ENCODE peak calls at places on chromosomes 13 and 19, in six cellular contexts. I, U, V, Q, Y and B are unnamed samples.

GRCh38 chr19:18436651-18437478 is 1.1 kb downstream of the ISYNA1 start:
- DNase-seq in Y (peak; percentile 75), I (no peak), Q (peak; percentile 91), V (no peak), U (peak; percentile 92), B (peak; percentile 71)

GRCh38 chr19:39183100-39183499 is 13.7 kb upstream of the NCCRP1 start:
- DNase-seq in Y (no peak), V (no peak), U (no peak), I (no peak), Q (no peak), B (no peak)

GRCh38 chr19:57903298-57904174 is 12.9 kb downstream of the ZNF417 start:
- DNase-seq in I (no peak), Y (no peak), V (no peak), U (no peak), Q (peak; percentile 11), B (no peak)

GRCh38 chr19:33647146-33647545 is 25.4 kb downstream of the CHST8 start:
- DNase-seq in Q (no peak), V (no peak), I (no peak), U (no peak), Y (peak; percentile 5), B (no peak)

GRCh38 chr13:20191902-20192469 is 752 bp downstream of the GJB2 start:
- DNase-seq in V (no peak), Q (peak; percentile 37), Y (peak; percentile 53), U (peak; percentile 65), I (no peak), B (no peak)

GRCh38 chr13:98648141-98648540 is 71.2 kb upstream of the STK24 start:
- DNase-seq in Y (no peak), V (no peak), Q (no peak), I (no peak), U (no peak), B (no peak)

GRCh38 chr13:79943633-79944032 is 397.3 kb downstream of the SPRY2 start:
- DNase-seq in Q (no peak), V (no peak), U (no peak), Y (no peak), I (no peak), B (no peak)

GRCh38 chr19:28694812-28695211 is 518.1 kb downstream of the UQCRFS1 start:
- DNase-seq in Q (no peak), U (no peak), I (no peak), V (no peak), Y (no peak), B (no peak)

GRCh38 chr13:60221581-60221980 is 57.9 kb upstream of the DIAPH3 start:
- DNase-seq in Y (no peak), U (no peak), Q (no peak), V (no peak), I (no peak), B (no peak)

GRCh38 chr13:93144031-93144430 is 82.6 kb upstream of the GPC6 start:
- DNase-seq in Q (no peak), Y (no peak), I (no peak), U (no peak), V (no peak), B (no peak)

GRCh38 chr13:20993211-20993610 is 68.2 kb downstream of the LATS2 start:
- DNase-seq in I (no peak), V (no peak), U (no peak), Q (no peak), Y (no peak), B (no peak)

GRCh38 chr19:34236035-34236793 is 18.1 kb upstream of the GARRE1 start:
- DNase-seq in I (no peak), Y (no peak), V (no peak), Q (no peak), U (no peak), B (peak; percentile 54)

GRCh38 chr13:45178349-45179142 is 22.3 kb downstream of the KCTD4 start:
- DNase-seq in V (no peak), I (no peak), Q (no peak), U (no peak), Y (no peak), B (no peak)

GRCh38 chr19:45621389-45621788 is 17.8 kb downstream of the EML2 start:
- DNase-seq in I (no peak), Q (no peak), Y (no peak), V (no peak), U (no peak), B (no peak)

GRCh38 chr19:7868671-7869452 is 5.3 kb downstream of the PRR36 start:
- DNase-seq in Y (peak; percentile 84), Q (peak; percentile 96), I (peak; percentile 79), V (no peak), U (peak; percentile 97), B (peak; percentile 44)

GRCh38 chr19:10828981-10829821 is 6.8 kb downstream of the TMED1 start:
- DNase-seq in V (no peak), I (no peak), Y (no peak), Q (peak; percentile 14), U (no peak), B (no peak)

GRCh38 chr13:98129059-98129741 is 13.7 kb upstream of the FARP1 start:
- DNase-seq in U (no peak), I (no peak), V (no peak), Q (no peak), Y (no peak), B (no peak)

GRCh38 chr13:40452741-40453665 is 213.4 kb downstream of the FOXO1 start:
- DNase-seq in V (no peak), I (no peak), Q (no peak), U (no peak), Y (no peak), B (peak; percentile 50)

GRCh38 chr13:59745395-59745788 is 418.3 kb downstream of the DIAPH3 start:
- DNase-seq in Q (no peak), U (no peak), V (no peak), I (no peak), Y (no peak), B (no peak)

GRCh38 chr19:56271096-56271495 is 1.5 kb upstream of the EDDM13 start:
- DNase-seq in I (no peak), Q (no peak), U (no peak), V (no peak), Y (no peak), B (no peak)

GRCh38 chr19:45778010-45778671 is 4.1 kb downstream of the DMPK start:
- DNase-seq in U (no peak), Y (no peak), Q (no peak), V (no peak), I (no peak), B (no peak)

GRCh38 chr19:44050740-44051653 is 839 bp upstream of the ZNF223 start:
- DNase-seq in I (peak; percentile 54), U (no peak), Q (no peak), V (no peak), Y (peak; percentile 28), B (no peak)

GRCh38 chr13:27036236-27036981 is 135.2 kb downstream of the USP12 start:
- DNase-seq in Q (no peak), Y (no peak), V (no peak), U (no peak), I (no peak), B (no peak)

GRCh38 chr19:8126008-8126407 is 23.4 kb downstream of the FBN3 start:
- DNase-seq in I (no peak), Y (no peak), Q (no peak), V (no peak), U (no peak), B (no peak)

GRCh38 chr19:31066385-31066784 is 282.9 kb downstream of the TSHZ3 start:
- DNase-seq in I (no peak), U (no peak), Q (no peak), V (no peak), Y (no peak), B (no peak)

GRCh38 chr19:1206733-1207301 is 1.2 kb downstream of the STK11 start:
- DNase-seq in Q (peak; percentile 41), V (no peak), Y (no peak), U (no peak), I (no peak), B (no peak)

GRCh38 chr19:55041627-55042343 is 3.7 kb upstream of the GP6 start:
- DNase-seq in I (no peak), Y (no peak), V (no peak), U (no peak), Q (no peak), B (no peak)
- TF ChIP-seq POLR2A in I (no peak), Y (no peak), V (no peak), U (no peak), Q (no peak), B (no peak)

GRCh38 chr13:107351305-107351704 is 783.4 kb upstream of the ARGLU1 start:
- DNase-seq in V (no peak), Q (no peak), Y (no peak), I (no peak), U (no peak), B (no peak)
- TF ChIP-seq POLR2AphosphoS5 in V (no peak), Q (no peak), Y (no peak), I (no peak), U (no peak), B (no peak)

DNA sequence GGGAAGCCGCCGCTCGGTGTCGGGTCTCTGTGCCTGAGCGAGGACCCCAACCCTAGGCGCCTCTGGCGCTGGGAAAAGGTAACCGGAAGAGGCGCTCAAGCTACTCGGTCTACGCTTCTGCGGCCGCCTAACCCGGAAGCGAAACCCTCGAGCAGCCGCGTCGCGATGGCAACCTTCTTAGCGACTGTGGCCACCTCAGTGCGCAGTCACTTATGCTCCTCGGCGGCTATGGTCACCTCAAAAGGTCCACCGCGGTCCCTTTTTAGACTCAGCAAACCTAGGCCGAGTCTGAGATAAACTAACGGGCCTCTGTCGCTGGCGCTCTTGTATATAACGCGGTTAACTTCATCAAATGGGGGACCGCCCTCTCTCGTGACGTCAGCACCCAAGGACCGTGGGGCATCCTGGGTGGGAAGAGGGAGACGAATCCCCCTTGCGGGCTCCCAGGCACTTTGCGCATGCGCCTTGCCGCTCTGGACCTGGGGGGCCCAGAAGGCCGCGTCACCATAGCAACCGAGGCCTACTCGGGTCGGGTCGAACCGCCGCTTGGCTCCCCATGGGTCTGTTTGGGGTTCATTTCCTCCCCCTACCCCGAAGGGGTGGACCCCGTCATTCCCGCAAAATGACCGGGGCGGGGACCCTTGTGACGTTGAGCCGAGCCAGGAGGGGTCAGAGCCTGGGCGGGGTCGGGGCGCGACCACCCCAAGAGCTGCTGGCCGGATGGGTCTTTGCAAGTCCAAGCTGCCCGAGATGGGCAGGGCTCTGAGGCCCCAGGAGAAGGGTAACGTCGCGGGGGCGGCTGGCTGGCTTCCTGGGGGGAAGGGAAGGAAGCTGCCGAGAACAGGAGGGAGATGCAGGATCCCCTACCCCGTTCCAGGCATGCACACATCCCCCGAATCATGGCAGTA is at the start of gene GTF2F1:
- DNase-seq in Q (peak; percentile 95), I (peak; percentile 87), Y (peak; percentile 92), V (no peak), U (peak; percentile 98), B (peak; percentile 83)
- TF ChIP-seq POLR2A in Q (peak; percentile 63), I (peak; percentile 21), Y (no peak), V (no peak), U (peak; percentile 58), B (peak; percentile 8)

DNA sequence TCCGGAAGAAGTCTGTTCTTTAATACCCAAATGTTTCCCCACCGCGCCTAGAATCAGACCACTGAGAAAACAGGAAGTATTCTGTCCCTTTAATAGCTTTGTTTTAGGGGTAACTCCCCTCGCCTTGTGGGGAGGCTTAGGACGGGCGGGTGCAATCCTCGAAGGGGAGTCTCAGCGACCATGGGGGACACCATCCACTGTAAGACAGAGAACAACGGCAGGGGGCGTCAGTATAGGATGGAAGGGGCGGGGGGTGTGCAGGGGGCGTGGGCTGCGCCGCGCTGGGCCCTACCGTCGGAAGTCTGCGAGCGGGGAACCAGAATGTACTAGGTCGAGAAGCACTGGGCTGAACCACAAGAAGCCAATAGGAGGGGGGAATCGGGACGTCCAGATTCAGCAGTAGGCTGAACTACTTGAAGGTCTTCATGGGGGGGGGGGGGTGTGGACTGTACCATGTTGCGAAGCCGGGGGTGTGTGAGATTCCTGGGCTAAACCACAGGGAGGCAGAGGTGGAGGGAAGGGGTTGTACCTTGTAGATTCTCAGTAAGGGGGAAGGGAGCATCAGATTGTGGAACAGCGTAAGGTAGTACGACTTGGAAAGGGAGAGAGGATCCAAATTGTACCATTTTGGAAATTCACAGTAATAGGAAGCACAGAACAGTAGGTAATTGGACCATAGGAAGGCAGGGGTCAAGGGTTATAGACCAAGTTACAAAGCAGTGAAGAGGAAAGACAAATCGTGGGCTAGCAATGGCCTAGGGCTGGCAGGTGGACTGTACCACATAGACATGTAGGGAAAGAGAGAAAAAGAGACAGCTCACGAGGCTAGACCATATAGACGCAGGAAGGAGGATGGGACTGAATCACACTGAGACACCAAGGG is 1.0 kb upstream of the DBP start:
- DNase-seq in V (no peak), U (peak; percentile 67), Y (peak; percentile 83), Q (peak; percentile 69), I (peak; percentile 83), B (peak; percentile 88)
- TF ChIP-seq POLR2AphosphoS5 in V (no peak), U (no peak), Y (peak; percentile 78), Q (no peak), I (peak; percentile 42), B (peak; percentile 72)